ENCODE peak calls at places on chromosomes 13 and 19, in eight cellular contexts. I is omental fat pad; F is A673; Y is RWPE1; V is CD4-positive, CD25-positive, alpha-beta regulatory T cell; Z is germinal center; W is activated CD4-positive, alpha-beta T cell treated with anti-CD3 and anti-CD28 coated beads for 24 hours; X is cardiac muscle cell. D is an unnamed sample.

GRCh38 chr19:15265849-15266248 is 33.6 kb upstream of the EPHX3 start:
- DNase-seq in I (peak; percentile 65), F (peak; percentile 37), Y (peak; percentile 62), V (no peak), Z (no peak), W (no peak), X (peak; percentile 99), D (no peak)

GRCh38 chr19:2055871-2056809 is 5.1 kb upstream of the MKNK2 start:
- DNase-seq in I (no peak), F (peak; percentile 71), Y (no peak), V (peak; percentile 77), Z (no peak), W (no peak), X (peak; percentile 84), D (peak; percentile 40)

GRCh38 chr19:49911381-49912145 is 14.9 kb upstream of the IL4I1 start:
- DNase-seq in I (no peak), F (no peak), Y (no peak), V (no peak), Z (no peak), W (no peak), X (peak; percentile 16), D (no peak)

GRCh38 chr19:18167975-18168645 is 5.5 kb upstream of the IFI30 start:
- DNase-seq in I (no peak), F (peak; percentile 49), Y (peak; percentile 68), V (peak; percentile 64), Z (peak; percentile 89), W (no peak), X (peak; percentile 52), D (no peak)

GRCh38 chr13:112348642-112349345 is 27.4 kb upstream of the SPACA7 start:
- DNase-seq in I (no peak), F (no peak), Y (no peak), V (no peak), Z (no peak), W (no peak), X (no peak), D (no peak)

GRCh38 chr19:18905058-18905456 is 9.1 kb upstream of the CERS1 start:
- DNase-seq in I (no peak), F (no peak), Y (no peak), V (no peak), Z (no peak), W (no peak), X (no peak), D (no peak)

GRCh38 chr19:15252398-15253018 is 20.3 kb upstream of the EPHX3 start:
- DNase-seq in I (no peak), F (peak; percentile 53), Y (no peak), V (no peak), Z (no peak), W (no peak), X (peak; percentile 50), D (no peak)

GRCh38 chr19:45163156-45163555 is 2.4 kb upstream of the NKPD1 start:
- DNase-seq in I (no peak), F (no peak), Y (no peak), V (no peak), Z (no peak), W (no peak), X (no peak), D (no peak)

GRCh38 chr13:86464193-86464592 is 665.0 kb upstream of the SLITRK6 start:
- DNase-seq in I (no peak), F (peak; percentile 21), Y (peak; percentile 2), V (no peak), Z (no peak), W (no peak), X (no peak), D (peak; percentile 4)

GRCh38 chr13:42266464-42266863 is 5.5 kb upstream of the AKAP11 start:
- DNase-seq in I (no peak), F (peak; percentile 75), Y (no peak), V (no peak), Z (no peak), W (no peak), X (peak; percentile 81), D (no peak)

GRCh38 chr19:5394907-5395505 is 54.4 kb upstream of the PTPRS start:
- DNase-seq in I (no peak), F (no peak), Y (no peak), V (no peak), Z (no peak), W (no peak), X (no peak), D (no peak)

GRCh38 chr19:48966541-48967345 is 1.6 kb downstream of the FTL start:
- DNase-seq in I (no peak), F (peak; percentile 79), Y (no peak), V (no peak), Z (no peak), W (no peak), X (peak; percentile 34), D (no peak)

GRCh38 chr13:72651196-72651595 is 76.2 kb downstream of the MZT1 start:
- DNase-seq in I (no peak), F (peak; percentile 11), Y (no peak), V (peak; percentile 2), Z (no peak), W (no peak), X (no peak), D (peak; percentile 33)

GRCh38 chr13:36857273-36857672 is 38.3 kb downstream of the RFXAP start:
- DNase-seq in I (no peak), F (no peak), Y (no peak), V (no peak), Z (no peak), W (no peak), X (no peak), D (no peak)

D was measured in bronchial epithelial cell.